ENCODE peak calls at places on chromosomes 13 and 19, in four cellular contexts. D is neuronal stem cell, Z is tibial nerve, S is GM23338. P is an unnamed sample.
A peak's percentile ranks its signal among the peaks of the same experiment; 100 is the strongest.

GRCh38 chr13:48437381-48437780 is 24.5 kb upstream of the LPAR6 start:
- DNase-seq in D (no peak), Z (peak; percentile 66), S (no peak), P (no peak)

GRCh38 chr13:101085551-101085950 is 330.8 kb downstream of the NALCN start:
- DNase-seq in D (no peak), Z (no peak), S (no peak), P (no peak)

GRCh38 chr13:27783111-27783510 is 9.2 kb upstream of the GSX1 start:
- DNase-seq in D (no peak), Z (no peak), S (peak; percentile 70), P (no peak)

GRCh38 chr19:38059897-38060296 is 152.9 kb downstream of the SIPA1L3 start:
- DNase-seq in D (no peak), Z (no peak), S (no peak), P (no peak)

GRCh38 chr13:71712988-71713653 is 153.9 kb downstream of the DACH1 start:
- DNase-seq in D (peak; percentile 20), Z (no peak), S (peak; percentile 69), P (no peak)

GRCh38 chr13:22735381-22735995 is 445.3 kb upstream of the SGCG start:
- DNase-seq in D (no peak), Z (no peak), S (peak; percentile 59), P (no peak)

GRCh38 chr13:44382635-44383145 is 9.1 kb downstream of the SERP2 start:
- DNase-seq in D (no peak), Z (no peak), S (no peak), P (no peak)

GRCh38 chr13:99288069-99288468 is 19.1 kb downstream of the GPR183 start:
- DNase-seq in D (no peak), Z (no peak), S (no peak), P (no peak)

GRCh38 chr13:52925221-52925620 is 76.8 kb upstream of the PCDH8 start:
- DNase-seq in D (no peak), Z (no peak), S (no peak), P (no peak)

GRCh38 chr13:26372747-26373146 is 118.8 kb downstream of the CDK8 start:
- DNase-seq in D (no peak), Z (no peak), S (no peak), P (no peak)

GRCh38 chr19:45395524-45396388 is 9.1 kb downstream of the PPP1R13L start:
- DNase-seq in D (no peak), Z (no peak), S (peak; percentile 97), P (no peak)

GRCh38 chr19:53977991-53978731 is 13.3 kb upstream of the CACNG6 start:
- DNase-seq in D (peak; percentile 98), Z (peak; percentile 25), S (peak; percentile 100), P (no peak)

GRCh38 chr13:30334663-30335386 is 27.5 kb upstream of the KATNAL1 start:
- DNase-seq in D (peak; percentile 54), Z (no peak), S (peak; percentile 82), P (no peak)

GRCh38 chr13:33723365-33723764 is 94.6 kb upstream of the RFC3 start:
- DNase-seq in D (no peak), Z (no peak), S (no peak), P (no peak)

GRCh38 chr13:99967884-99968520 is 3.6 kb downstream of the ZIC5 start:
- DNase-seq in D (no peak), Z (no peak), S (peak; percentile 51), P (no peak)

GRCh38 chr19:2476451-2477140 is 669 bp downstream of the GADD45B start:
- DNase-seq in D (no peak), Z (no peak), S (peak; percentile 74), P (no peak)

GRCh38 chr13:44703371-44703770 is 127.2 kb upstream of the TSC22D1 start:
- DNase-seq in D (no peak), Z (no peak), S (no peak), P (peak; percentile 36)

GRCh38 chr13:110907951-110908898 is 6.6 kb downstream of the ANKRD10 start:
- DNase-seq in D (no peak), Z (no peak), S (peak; percentile 90), P (no peak)

GRCh38 chr19:6273701-6274601 is 5.8 kb downstream of the MLLT1 start:
- DNase-seq in D (no peak), Z (peak; percentile 85), S (no peak), P (no peak)

GRCh38 chr13:74026753-74027152 is 107.5 kb downstream of the KLF12 start:
- DNase-seq in D (no peak), Z (no peak), S (peak; percentile 85), P (no peak)

GRCh38 chr13:33487575-33488243 is 202.2 kb upstream of the STARD13 start:
- DNase-seq in D (no peak), Z (peak; percentile 32), S (peak; percentile 38), P (no peak)

GRCh38 chr19:55131421-55131820 is 14.0 kb upstream of the PPP1R12C start:
- DNase-seq in D (no peak), Z (no peak), S (no peak), P (no peak)

GRCh38 chr19:55802281-55802680 is 29.5 kb downstream of the NLRP11 start:
- DNase-seq in D (no peak), Z (no peak), S (no peak), P (no peak)

GRCh38 chr13:60335531-60335930 is 61.5 kb upstream of the TDRD3 start:
- DNase-seq in D (no peak), Z (no peak), S (peak; percentile 55), P (no peak)

GRCh38 chr13:60332682-60333081 is 64.3 kb upstream of the TDRD3 start:
- DNase-seq in D (no peak), Z (no peak), S (no peak), P (no peak)

GRCh38 chr13:60338754-60339153 is 58.3 kb upstream of the TDRD3 start:
- DNase-seq in D (no peak), Z (no peak), S (peak; percentile 8), P (no peak)

GRCh38 chr13:60331249-60332012 is 65.6 kb upstream of the TDRD3 start:
- DNase-seq in D (no peak), Z (no peak), S (peak; percentile 10), P (no peak)

DNA sequence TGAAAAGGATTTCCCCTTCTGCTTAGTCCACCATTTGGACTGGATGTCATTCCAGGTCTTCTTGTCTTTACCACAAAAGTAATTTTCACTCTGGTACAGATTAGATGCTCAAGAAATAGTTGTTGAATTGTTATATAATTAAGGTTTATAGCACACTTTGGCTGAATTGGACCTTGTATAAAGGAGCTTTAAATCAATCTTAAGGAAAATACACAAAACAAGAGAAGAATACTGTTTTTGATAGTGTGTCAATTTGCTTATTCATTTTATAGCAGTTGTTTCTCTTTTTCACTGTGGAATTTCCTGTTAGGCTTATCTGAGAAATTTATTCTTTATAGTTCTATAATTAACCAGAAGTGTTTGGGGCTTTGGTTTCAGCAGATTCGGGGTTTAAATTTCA is 62.7 kb upstream of the TDRD3 start:
- DNase-seq in D (no peak), Z (no peak), S (no peak), P (no peak)
- H3K4me3 ChIP-seq in D (no peak overlapping the region), Z (no peak overlapping the region), S (no peak overlapping the region), P (no peak overlapping the region)

DNA sequence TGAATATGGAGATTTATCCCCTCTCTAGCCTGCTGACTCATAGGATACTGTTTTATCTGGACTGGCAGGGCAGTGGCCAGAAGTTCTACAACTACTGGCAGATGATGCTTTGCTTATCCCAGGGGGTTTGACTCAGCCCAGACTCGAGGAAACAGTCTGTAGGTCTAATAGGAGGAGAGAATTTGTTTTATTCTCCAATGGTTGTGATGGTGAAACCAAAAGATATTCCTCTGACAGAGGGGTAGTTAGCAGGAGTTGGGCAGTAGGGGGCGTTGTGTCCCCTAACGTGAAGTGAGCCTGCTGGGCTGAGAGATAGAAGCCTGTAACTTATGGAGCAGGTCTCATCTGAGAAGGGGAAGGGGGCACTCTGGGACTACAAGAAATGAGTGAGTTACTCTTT is 74.9 kb downstream of the WTIP start:
- DNase-seq in D (no peak), Z (peak; percentile 12), S (peak; percentile 75), P (peak; percentile 2)
- H3K4me3 ChIP-seq in D (no peak overlapping the region), Z (no peak overlapping the region), S (no peak overlapping the region), P (no peak overlapping the region)

DNA sequence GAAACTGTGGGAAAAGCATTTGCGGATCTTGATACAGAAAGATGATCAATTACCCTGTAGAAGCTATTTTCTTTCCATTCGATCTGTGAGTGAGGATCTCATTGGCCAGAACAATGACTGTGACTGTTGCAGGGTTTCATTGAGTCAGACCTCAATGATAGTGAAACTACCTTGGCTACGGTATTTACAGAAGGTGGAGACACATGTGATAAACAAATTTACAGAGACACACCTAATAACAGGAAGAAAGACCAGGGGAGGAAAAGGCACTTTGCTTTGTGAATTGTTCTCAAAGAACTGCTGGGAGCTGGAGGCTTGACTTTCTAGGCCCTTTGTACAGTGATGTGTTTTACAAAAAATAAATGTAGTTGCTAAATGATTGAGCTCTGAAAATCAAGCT is 19.9 kb upstream of the ARGLU1 start:
- DNase-seq in D (no peak), Z (no peak), S (no peak), P (no peak)
- H3K4me3 ChIP-seq in D (no peak overlapping the region), Z (no peak overlapping the region), S (no peak overlapping the region), P (no peak overlapping the region)

DNA sequence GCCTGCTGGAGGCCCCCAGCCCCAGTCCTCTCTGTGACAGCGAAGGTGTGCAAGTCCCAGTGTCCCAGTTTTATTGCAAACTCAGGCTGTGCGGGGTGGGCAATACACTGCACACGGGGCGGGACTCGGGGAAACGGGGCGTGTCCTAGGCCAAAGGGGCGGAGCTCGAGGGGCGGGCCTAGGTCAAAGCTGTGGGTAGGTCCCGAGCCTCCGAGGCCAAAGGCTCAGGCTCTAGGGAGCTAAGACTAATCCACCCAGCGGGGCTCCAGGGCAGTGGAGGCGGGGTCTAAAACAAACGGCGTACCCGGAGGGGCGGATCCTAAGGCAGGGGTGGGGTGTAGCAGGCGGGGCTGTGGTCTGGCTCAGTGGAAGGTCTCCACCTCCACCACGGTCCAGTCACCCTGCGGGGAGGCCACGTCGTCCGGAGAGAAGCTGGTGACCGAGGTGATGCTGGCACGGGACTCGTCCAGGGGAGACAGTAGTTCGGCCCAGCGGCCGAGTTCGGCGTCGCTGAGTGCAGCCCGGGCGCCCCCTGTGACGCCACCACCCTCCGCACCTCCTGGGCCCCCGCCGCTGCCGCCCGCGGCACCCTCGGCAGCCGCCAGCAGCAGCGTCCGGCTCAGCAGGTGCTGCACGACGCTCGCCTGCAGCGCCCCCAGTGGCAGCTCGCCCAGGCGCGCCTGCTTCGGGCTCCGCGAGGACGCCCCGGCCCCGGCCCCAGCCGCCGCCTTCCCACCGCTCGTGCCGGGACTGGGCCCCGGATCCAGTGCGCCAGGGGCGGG is 5.3 kb downstream of the PRR36 start:
- DNase-seq in D (peak; percentile 86), Z (peak; percentile 20), S (peak; percentile 97), P (no peak)
- H3K4me3 ChIP-seq in D (peak overlapping the region; percentile 56), Z (peak overlapping the region; percentile 44), S (peak overlapping the region; percentile 66), P (peak overlapping the region; percentile 31)

GRCh38 chr19:39297931-39298634 is 1.9 kb downstream of the IFNL1 start:
- DNase-seq in D (no peak), Z (no peak), S (no peak), P (no peak)

GRCh38 chr19:39301562-39301961 is 5.4 kb downstream of the IFNL1 start:
- DNase-seq in D (no peak), Z (no peak), S (no peak), P (no peak)

GRCh38 chr19:39299832-39300231 is 3.6 kb downstream of the IFNL1 start:
- DNase-seq in D (no peak), Z (no peak), S (no peak), P (no peak)

GRCh38 chr19:39301021-39301420 is 4.8 kb downstream of the IFNL1 start:
- DNase-seq in D (no peak), Z (no peak), S (no peak), P (no peak)

DNA sequence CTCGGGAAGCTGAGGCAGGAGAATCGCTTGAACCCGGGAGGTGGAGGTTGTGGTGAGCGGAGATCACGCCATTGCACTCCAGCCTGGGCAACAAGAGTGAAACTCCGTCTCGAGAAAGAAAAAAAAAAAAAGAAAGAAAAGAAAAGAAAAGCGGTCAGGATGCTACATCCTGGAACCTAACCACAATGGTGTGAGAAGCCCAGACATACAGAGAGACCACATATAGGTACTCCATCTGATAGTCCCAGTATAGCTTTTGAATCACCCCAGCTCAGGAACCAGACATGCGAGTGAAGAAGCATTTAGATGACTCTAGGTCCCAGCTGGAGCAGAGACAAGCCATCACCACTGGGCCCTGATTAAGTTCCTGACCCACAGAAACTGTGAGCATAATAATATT is 3.2 kb downstream of the IFNL1 start:
- DNase-seq in D (no peak), Z (no peak), S (no peak), P (no peak)
- H3K4me3 ChIP-seq in D (no peak overlapping the region), Z (no peak overlapping the region), S (no peak overlapping the region), P (no peak overlapping the region)